ENCODE peak calls at places on chromosome 1, in four cellular contexts. G is K562, B is HepG2, I is GM12878. M is an unnamed sample. For H3K4me1, the result is how much of the 10 kb centered on the place peaks cover.

GRCh38 chr1:74245168-74245753 is 10.1 kb downstream of the TNNI3K start:
- DNase-seq in G (no peak), B (no peak), I (no peak), M (no peak)

GRCh38 chr1:33086384-33086850 is 5.5 kb downstream of the AZIN2 start:
- DNase-seq in G (peak), B (peak), I (peak), M (peak)

GRCh38 chr1:244280859-244281258 is 170.8 kb downstream of the ADSS2 start:
- DNase-seq in G (no peak), B (no peak), I (no peak), M (peak)

GRCh38 chr1:3858231-3858981 is 1.1 kb downstream of the DFFB start:
- DNase-seq in G (peak), B (peak), I (no peak), M (peak)

GRCh38 chr1:23809751-23810171 is 9.2 kb upstream of the GALE start:
- DNase-seq in G (peak), B (peak), I (peak), M (peak)

GRCh38 chr1:82227696-82228095 is 427.0 kb downstream of the ADGRL2 start:
- DNase-seq in G (no peak), B (no peak), I (no peak), M (peak)

GRCh38 chr1:7290971-7291970 is 479.8 kb upstream of the VAMP3 start:
- DNase-seq in G (no peak), B (no peak), I (no peak), M (no peak)

GRCh38 chr1:34742667-34743270 is 12.1 kb upstream of the GJB5 start:
- DNase-seq in G (peak), B (peak), I (peak), M (peak)

GRCh38 chr1:169263059-169263458 is 104.5 kb downstream of the NME7 start:
- DNase-seq in G (no peak), B (no peak), I (no peak), M (no peak)

GRCh38 chr1:35243681-35244080 is 24.8 kb upstream of the ZMYM4 start:
- DNase-seq in G (no peak), B (peak), I (no peak), M (no peak)

GRCh38 chr1:110237406-110238152 is 27.5 kb downstream of the KCNC4 start:
- DNase-seq in G (peak), B (no peak), I (no peak), M (no peak)

GRCh38 chr1:80987106-80987505 is 813.6 kb upstream of the ADGRL2 start:
- DNase-seq in G (no peak), B (no peak), I (no peak), M (no peak)

GRCh38 chr1:198880397-198880796 is 241.6 kb downstream of the PTPRC start:
- DNase-seq in G (no peak), B (no peak), I (no peak), M (no peak)

GRCh38 chr1:24470607-24471006 is 32.0 kb upstream of the RCAN3 start:
- DNase-seq in G (no peak), B (no peak), I (no peak), M (no peak)

DNA sequence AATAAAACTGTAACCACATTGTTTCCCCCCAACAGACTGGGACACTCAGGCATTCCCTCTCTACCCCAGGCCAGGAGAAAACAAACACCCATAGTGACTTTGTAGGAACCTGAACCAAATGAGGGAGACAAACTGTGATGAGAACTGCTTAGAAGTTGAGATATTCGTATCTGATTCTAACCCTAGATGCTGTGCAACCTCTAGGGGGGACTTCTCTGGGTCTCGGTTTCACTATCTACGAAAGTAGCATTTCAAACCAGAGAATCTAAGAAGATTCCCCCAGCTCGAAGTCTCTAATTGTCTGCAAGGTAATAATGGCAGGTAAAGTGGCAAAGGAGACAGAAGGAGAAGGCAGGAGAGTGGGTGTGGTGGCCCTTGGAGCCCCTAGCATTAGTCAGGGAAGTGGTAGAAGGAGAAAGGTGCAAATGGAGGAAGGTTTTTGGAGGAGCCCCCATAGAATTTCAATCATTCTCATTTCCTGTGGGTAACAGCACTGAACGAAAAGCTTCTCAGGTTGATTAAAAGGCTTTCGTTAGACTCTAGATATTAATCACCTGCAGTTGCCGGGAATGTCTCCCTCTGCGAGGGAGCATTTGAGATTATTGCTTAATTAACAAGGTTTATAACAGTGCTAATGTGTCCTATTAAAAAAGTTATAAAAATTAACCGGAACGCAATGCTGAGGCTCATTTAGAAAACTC is 46.4 kb downstream of the BEND5 start:
- DNase-seq in G (no peak), B (no peak), I (no peak), M (no peak)
- TF ChIP-seq POLR2AphosphoS5 in G (no peak), B (no peak), I (no peak), M (no peak)

GRCh38 chr1:41739061-41739955 is 179.4 kb downstream of the HIVEP3 start:
- DNase-seq in G (no peak), B (no peak), I (peak), M (peak)

GRCh38 chr1:41740058-41740457 is 178.7 kb downstream of the HIVEP3 start:
- DNase-seq in G (no peak), B (no peak), I (no peak), M (no peak)

GRCh38 chr1:41741244-41741643 is 177.5 kb downstream of the HIVEP3 start:
- DNase-seq in G (no peak), B (no peak), I (no peak), M (no peak)

GRCh38 chr1:41742219-41742618 is 176.5 kb downstream of the HIVEP3 start:
- DNase-seq in G (no peak), B (no peak), I (no peak), M (peak)

GRCh38 chr1:41740630-41741239 is 178.0 kb downstream of the HIVEP3 start:
- DNase-seq in G (no peak), B (no peak), I (no peak), M (no peak)
- H3K4me1 ChIP-seq in G (under half), B (under half), I (half or more), M (under half)

GRCh38 chr1:200918006-200918405 is 23.3 kb downstream of the INAVA start:
- DNase-seq in G (no peak), B (no peak), I (no peak), M (no peak)
- TF ChIP-seq MYC in G (no peak), B (no peak), I (no peak), M (no peak)

GRCh38 chr1:1020000-1020404 is at the start of gene AGRN:
- DNase-seq in G (no peak), B (no peak), I (no peak), M (no peak)
- TF ChIP-seq POLR2AphosphoS5 in G (no peak), B (peak), I (no peak), M (no peak)

GRCh38 chr1:202131956-202132821 is 9.5 kb downstream of the GPR37L1 start:
- DNase-seq in G (no peak), B (no peak), I (no peak), M (no peak)
- H3K4me1 ChIP-seq in G (under half), B (under half), I (under half), M (under half)

DNA sequence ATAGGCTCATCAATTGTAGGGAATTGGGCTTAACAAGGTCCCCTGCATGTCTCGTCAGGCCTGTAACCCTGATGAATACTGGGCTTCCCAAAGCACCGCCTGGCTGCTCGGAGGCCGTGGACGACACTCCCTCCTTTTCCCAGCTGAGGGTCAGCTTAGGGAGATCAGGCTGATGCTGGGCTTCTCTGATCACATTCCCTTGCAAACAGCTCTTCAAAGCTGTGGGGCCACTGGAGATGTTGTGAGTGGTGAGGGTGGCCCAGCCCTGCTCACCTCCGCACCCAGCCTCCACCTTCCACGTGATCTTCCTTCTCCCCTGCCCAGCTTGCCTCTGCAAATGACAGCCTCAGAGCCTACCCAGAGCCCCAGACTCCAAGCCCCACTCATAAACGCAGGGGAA is 195.4 kb downstream of the GRIK3 start:
- DNase-seq in G (no peak), B (no peak), I (no peak), M (no peak)
- TF ChIP-seq MYC in G (no peak), B (no peak), I (no peak), M (no peak)

DNA sequence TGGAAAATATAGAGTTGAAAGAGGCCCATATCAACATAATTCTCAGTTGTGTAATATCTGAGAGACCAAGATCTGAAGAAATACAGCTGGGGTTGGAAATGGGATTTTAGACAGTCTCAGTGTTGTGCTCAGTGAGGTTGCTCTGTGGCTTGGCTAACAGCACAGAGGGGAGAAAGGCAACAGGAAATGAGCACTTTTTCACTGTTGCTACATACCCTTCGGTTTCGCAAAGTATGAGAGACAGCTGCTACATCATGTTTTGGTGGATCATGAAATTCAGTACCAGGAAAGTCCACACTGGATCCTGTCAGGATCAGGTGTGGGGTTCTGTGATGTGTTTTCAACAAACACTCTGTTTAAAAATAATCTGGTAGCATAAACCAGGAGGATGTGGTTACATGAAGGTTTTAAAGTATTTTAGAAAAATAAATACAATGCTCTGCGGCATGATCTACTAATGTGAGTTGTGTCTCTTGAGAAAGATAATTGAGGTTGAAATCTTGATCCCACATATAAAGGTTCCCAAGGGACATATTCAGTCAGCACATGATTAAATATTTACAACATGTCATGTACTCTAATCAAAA is 6.9 kb upstream of the GPR88 start:
- DNase-seq in G (no peak), B (no peak), I (peak), M (no peak)
- TF ChIP-seq POLR2AphosphoS5 in G (no peak), B (no peak), I (no peak), M (no peak)

M was measured in endothelial cell of umbilical vein.